ENCODE peak calls at places on chromosomes 16 and 17, in seven cellular contexts. L is suprapubic skin, J is brain microvascular endothelial cell, Q is A673, V is GM23338, K is body of pancreas, G is ovary. R is an unnamed sample.

GRCh38 chr16:57627184-57627871 is 1.1 kb upstream of the ADGRG1 start:
- DNase-seq in L (no peak), J (peak; percentile 71), Q (no peak), V (peak; percentile 71), K (no peak), G (no peak), R (no peak)

GRCh38 chr17:182164-182751 is 808 bp upstream of the DOC2B start:
- DNase-seq in L (no peak), J (no peak), Q (no peak), V (peak; percentile 44), K (peak; percentile 91), G (no peak), R (no peak)

GRCh38 chr16:745739-746138 is 4.9 kb upstream of the CIAO3 start:
- DNase-seq in L (no peak), J (no peak), Q (no peak), V (peak; percentile 91), K (no peak), G (no peak), R (no peak)

GRCh38 chr16:69522732-69523404 is 42.9 kb upstream of the NFAT5 start:
- DNase-seq in L (no peak), J (no peak), Q (peak; percentile 58), V (peak; percentile 62), K (no peak), G (no peak), R (no peak)

GRCh38 chr16:853981-854807 is 53.7 kb upstream of the GNG13 start:
- DNase-seq in L (no peak), J (no peak), Q (no peak), V (no peak), K (no peak), G (no peak), R (no peak)

GRCh38 chr17:76734080-76734840 is 2.9 kb downstream of the SRSF2 start:
- DNase-seq in L (no peak), J (no peak), Q (peak; percentile 39), V (no peak), K (no peak), G (no peak), R (no peak)

GRCh38 chr17:79925242-79925957 is 86.2 kb upstream of the CBX4 start:
- DNase-seq in L (no peak), J (no peak), Q (no peak), V (peak; percentile 45), K (peak; percentile 75), G (peak; percentile 49), R (peak; percentile 34)

GRCh38 chr17:58538801-58539410 is 24.5 kb upstream of the MTMR4 start:
- DNase-seq in L (no peak), J (no peak), Q (no peak), V (no peak), K (no peak), G (no peak), R (no peak)

GRCh38 chr16:81678326-81679095 is 100.6 kb upstream of the PLCG2 start:
- DNase-seq in L (no peak), J (no peak), Q (no peak), V (no peak), K (no peak), G (peak; percentile 68), R (no peak)

GRCh38 chr17:62911106-62911505 is 54.9 kb upstream of the TANC2 start:
- DNase-seq in L (no peak), J (no peak), Q (no peak), V (no peak), K (no peak), G (no peak), R (no peak)

GRCh38 chr16:69593756-69594155 is 28.0 kb downstream of the NFAT5 start:
- DNase-seq in L (no peak), J (no peak), Q (no peak), V (no peak), K (no peak), G (no peak), R (no peak)

GRCh38 chr16:86632206-86632605 is 53.9 kb downstream of the FOXL1 start:
- DNase-seq in L (no peak), J (no peak), Q (no peak), V (no peak), K (no peak), G (no peak), R (no peak)

GRCh38 chr17:60757437-60757836 is 79.8 kb downstream of the BCAS3 start:
- DNase-seq in L (no peak), J (no peak), Q (no peak), V (no peak), K (no peak), G (no peak), R (no peak)

GRCh38 chr16:46620265-46621005 is 744 bp downstream of the SHCBP1 start:
- DNase-seq in L (no peak), J (peak; percentile 8), Q (no peak), V (no peak), K (no peak), G (no peak), R (no peak)

GRCh38 chr16:19900590-19900989 is 15.9 kb upstream of the GPRC5B start:
- DNase-seq in L (no peak), J (no peak), Q (no peak), V (peak; percentile 28), K (no peak), G (no peak), R (no peak)

GRCh38 chr16:54286330-54287017 is at the start of gene IRX3:
- DNase-seq in L (peak; percentile 94), J (peak; percentile 63), Q (peak; percentile 97), V (peak; percentile 94), K (peak; percentile 44), G (peak; percentile 75), R (peak; percentile 91)

GRCh38 chr17:78862073-78863023 is 21.7 kb upstream of the USP36 start:
- DNase-seq in L (peak; percentile 93), J (peak; percentile 96), Q (no peak), V (no peak), K (peak; percentile 88), G (peak; percentile 78), R (peak; percentile 79)

GRCh38 chr17:74351552-74352210 is 10.0 kb downstream of the BTBD17 start:
- DNase-seq in L (no peak), J (no peak), Q (peak; percentile 40), V (peak; percentile 85), K (no peak), G (no peak), R (no peak)

GRCh38 chr16:63323722-63324121 is 1287.5 kb upstream of the CDH8 start:
- DNase-seq in L (no peak), J (no peak), Q (no peak), V (no peak), K (no peak), G (no peak), R (no peak)

GRCh38 chr16:4015991-4016325 is 100.3 kb downstream of the ADCY9 start:
- DNase-seq in L (no peak), J (no peak), Q (no peak), V (no peak), K (no peak), G (no peak), R (no peak)

GRCh38 chr17:40362696-40363479 is 1.6 kb downstream of the GJD3 start:
- DNase-seq in L (peak; percentile 83), J (peak; percentile 64), Q (peak; percentile 71), V (peak; percentile 94), K (peak; percentile 76), G (peak; percentile 45), R (peak; percentile 56)
- TF ChIP-seq CTCF in L (peak; percentile 75), J (peak; percentile 74), Q (peak; percentile 67), V (peak; percentile 66), K (peak; percentile 55), G (no peak), R (peak; percentile 71)

DNA sequence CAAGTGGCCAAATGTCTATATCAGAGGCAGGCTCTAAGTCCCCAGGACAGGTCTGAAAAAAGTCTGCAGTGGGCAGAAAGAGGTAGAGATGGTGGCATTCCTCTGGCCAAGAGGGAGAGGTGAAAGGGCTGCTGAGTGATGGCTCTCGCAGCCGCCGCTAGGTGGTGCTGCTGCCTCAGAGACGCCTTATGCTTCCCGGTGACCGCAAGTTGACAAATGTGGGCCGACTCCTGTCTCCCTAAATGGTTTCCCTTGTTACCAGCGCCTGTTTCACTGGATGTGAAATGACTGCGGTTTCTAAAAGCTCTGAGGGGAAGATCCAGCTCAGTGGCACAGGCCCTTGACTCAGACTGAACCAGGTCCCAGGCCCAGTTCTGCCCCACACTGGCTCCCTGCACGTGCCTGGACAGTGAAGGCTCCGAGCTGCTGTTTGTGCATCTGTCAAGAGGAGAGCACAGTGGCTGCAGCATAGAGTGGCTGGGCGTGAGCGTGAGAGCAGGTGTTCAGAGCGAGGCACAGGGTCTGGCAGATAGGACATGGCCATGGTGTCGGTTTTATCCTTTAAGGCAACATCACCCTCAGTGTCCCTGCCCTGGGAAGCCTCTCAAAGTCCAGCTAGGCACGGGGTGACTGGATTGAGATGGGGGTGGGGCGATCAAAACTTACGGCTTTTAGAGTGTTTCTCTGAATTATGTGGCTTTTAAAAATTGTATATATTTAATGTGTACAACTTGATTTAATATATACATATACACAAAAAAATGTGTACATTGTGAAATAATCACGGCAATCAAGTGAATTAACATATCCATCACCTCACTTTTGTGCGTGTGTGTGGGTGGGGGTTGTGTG is 19.9 kb downstream of the CLEC16A start:
- DNase-seq in L (peak; percentile 87), J (peak; percentile 66), Q (peak; percentile 83), V (peak; percentile 91), K (peak; percentile 83), G (peak; percentile 87), R (peak; percentile 72)
- H3K27ac ChIP-seq in L (no peak overlapping the region), J (no peak overlapping the region), Q (no peak overlapping the region), V (no peak overlapping the region), K (peak overlapping the region; percentile 26), G (no peak overlapping the region), R (peak overlapping the region; percentile 24)

GRCh38 chr16:83200005-83200779 is 573.4 kb downstream of the CDH13 start:
- DNase-seq in L (no peak), J (no peak), Q (no peak), V (peak; percentile 17), K (no peak), G (no peak), R (peak; percentile 8)
- TF ChIP-seq CTCF in L (no peak), J (peak; percentile 44), Q (peak; percentile 29), V (no peak), K (no peak), G (no peak), R (no peak)

GRCh38 chr17:28892024-28892423 is 5.5 kb downstream of the FLOT2 start:
- DNase-seq in L (no peak), J (no peak), Q (no peak), V (no peak), K (no peak), G (no peak), R (no peak)
- H3K27ac ChIP-seq in L (no peak overlapping the region), J (no peak overlapping the region), Q (peak overlapping the region; percentile 30), V (no peak overlapping the region), K (no peak overlapping the region), G (no peak overlapping the region), R (peak overlapping the region; percentile 99)

GRCh38 chr17:45264988-45265387 is 3.1 kb upstream of the SPATA32 start:
- DNase-seq in L (peak; percentile 44), J (no peak), Q (no peak), V (no peak), K (no peak), G (no peak), R (no peak)

GRCh38 chr17:45263477-45263860 is 1.6 kb upstream of the SPATA32 start:
- DNase-seq in L (peak; percentile 55), J (no peak), Q (no peak), V (no peak), K (no peak), G (no peak), R (no peak)

GRCh38 chr17:45264430-45264829 is 2.5 kb upstream of the SPATA32 start:
- DNase-seq in L (peak; percentile 51), J (no peak), Q (no peak), V (no peak), K (no peak), G (no peak), R (no peak)

GRCh38 chr17:45261577-45262515 is at the start of gene SPATA32:
- DNase-seq in L (no peak), J (no peak), Q (peak; percentile 18), V (peak; percentile 88), K (peak; percentile 50), G (peak; percentile 73), R (no peak)

GRCh38 chr17:45262516-45263476 is 902 bp upstream of the SPATA32 start:
- DNase-seq in L (peak; percentile 65), J (no peak), Q (no peak), V (no peak), K (no peak), G (no peak), R (no peak)
- TF ChIP-seq CTCF in L (no peak), J (peak; percentile 42), Q (no peak), V (no peak), K (no peak), G (no peak), R (no peak)

R was measured in RWPE1.